ENCODE peak calls at places on chromosomes 13 and 19, in nine cellular contexts. M is endothelial cell; I is stimulated activated CD8-positive, alpha-beta memory T cell treated with anti-CD3 and anti-CD28 coated beads, Interleukin-12 subunit alpha, Interleukin-12 subunit beta, amount 100 ng/mL, for 1 hour; G is glutamatergic neuron; D is T-helper 17 cell; J is NT2/D1; K is HuH-7.5; C is amniotic epithelial cell; A is stimulated activated CD4-positive, alpha-beta T cell treated with anti-CD3 and anti-CD28 coated beads, Interleukin-1b, Interleukin-23, amount 100 ng/mL, for 1 hour. R is an unnamed sample.

GRCh38 chr19:46722421-46723022 is 5.6 kb upstream of the PRKD2 start:
- DNase-seq in D (no peak), G (no peak), M (no peak), I (no peak), K (no peak), A (no peak), J (no peak), C (no peak), R (no peak)

GRCh38 chr13:27621116-27621365 is 651 bp upstream of the POLR1D start:
- DNase-seq in M (no peak), J (no peak), C (no peak), G (no peak), I (no peak), A (no peak), K (no peak), D (no peak), R (no peak)

GRCh38 chr19:31342926-31343325 is 6.3 kb downstream of the TSHZ3 start:
- DNase-seq in C (no peak), D (no peak), M (no peak), G (no peak), J (no peak), A (no peak), K (no peak), I (no peak), R (no peak)

GRCh38 chr13:76677047-76677446 is 209.2 kb downstream of the KCTD12 start:
- DNase-seq in C (peak; percentile 28), J (no peak), A (no peak), M (no peak), D (no peak), K (no peak), I (no peak), G (peak; percentile 33), R (no peak)

GRCh38 chr19:16076958-16077611 is 790 bp downstream of the TPM4 start:
- DNase-seq in G (peak; percentile 68), A (no peak), I (no peak), M (peak; percentile 55), D (no peak), C (no peak), J (no peak), K (no peak), R (no peak)

GRCh38 chr19:16628984-16629691 is 1.1 kb upstream of the MED26 start:
- DNase-seq in K (no peak), I (no peak), G (no peak), M (no peak), C (peak; percentile 73), J (no peak), D (no peak), A (no peak), R (no peak)

GRCh38 chr13:53351040-53351439 is 322.4 kb downstream of the OLFM4 start:
- DNase-seq in I (no peak), C (no peak), D (no peak), J (no peak), K (no peak), A (no peak), G (no peak), M (no peak), R (no peak)

GRCh38 chr13:24247016-24247415 is 62.4 kb upstream of the C1QTNF9 start:
- DNase-seq in A (no peak), I (no peak), D (no peak), K (no peak), G (no peak), M (no peak), C (no peak), J (no peak), R (no peak)

GRCh38 chr13:29679357-29680050 is 84.0 kb upstream of the SLC7A1 start:
- DNase-seq in I (no peak), D (no peak), G (no peak), M (no peak), C (peak; percentile 21), A (no peak), K (no peak), J (no peak), R (no peak)

GRCh38 chr19:48121909-48122371 is 11.3 kb upstream of the PLA2G4C start:
- DNase-seq in A (no peak), M (peak; percentile 15), K (no peak), J (no peak), I (no peak), G (no peak), C (no peak), D (no peak), R (no peak)

GRCh38 chr13:73870970-73871935 is 263.0 kb downstream of the KLF12 start:
- DNase-seq in C (peak; percentile 92), A (no peak), D (no peak), I (no peak), J (peak; percentile 16), G (no peak), K (no peak), M (no peak), R (no peak)

GRCh38 chr19:38679839-38680238 is 32.4 kb downstream of the ACTN4 start:
- DNase-seq in C (peak; percentile 96), K (no peak), J (no peak), I (no peak), D (no peak), M (no peak), G (no peak), A (no peak), R (no peak)

GRCh38 chr13:44259045-44260042 is 114.3 kb upstream of the SERP2 start:
- DNase-seq in G (no peak), A (peak; percentile 13), K (no peak), J (no peak), I (peak; percentile 59), C (peak; percentile 64), D (peak; percentile 18), M (no peak), R (no peak)

GRCh38 chr13:108615241-108615640 is 14.2 kb upstream of the MYO16 start:
- DNase-seq in M (no peak), I (no peak), C (no peak), A (no peak), G (no peak), J (no peak), D (no peak), K (no peak), R (no peak)

GRCh38 chr13:85074543-85075313 is 724.5 kb downstream of the SLITRK6 start:
- DNase-seq in M (no peak), D (no peak), A (no peak), G (no peak), J (no peak), K (no peak), C (no peak), I (no peak), R (no peak)

GRCh38 chr13:112160558-112160957 is 93.6 kb downstream of the SOX1 start:
- DNase-seq in C (no peak), G (peak; percentile 64), J (no peak), M (no peak), A (no peak), K (no peak), I (no peak), D (no peak), R (no peak)

GRCh38 chr13:34156841-34157365 is 339.0 kb downstream of the RFC3 start:
- DNase-seq in G (peak; percentile 24), A (no peak), M (no peak), K (no peak), I (no peak), J (no peak), C (peak; percentile 97), D (no peak), R (no peak)

R was measured in neuronal stem cell.